ENCODE peak calls at places on chromosomes 1 and 21, in six cellular contexts. Q is IMR-90, B is A549, D is K562, Z is GM12878, P is HepG2. O is an unnamed sample.

GRCh38 chr1:44829506-44830384 is 13.3 kb downstream of the PTCH2 start:
- DNase-seq in Q (no peak), B (no peak), D (no peak), Z (no peak), P (no peak), O (peak; percentile 26)

GRCh38 chr1:112460672-112461071 is 48.1 kb upstream of the WNT2B start:
- DNase-seq in Q (peak; percentile 47), B (no peak), D (no peak), Z (no peak), P (peak; percentile 48), O (no peak)

GRCh38 chr1:151362308-151363155 is 10.0 kb downstream of the SELENBP1 start:
- DNase-seq in Q (no peak), B (peak; percentile 23), D (no peak), Z (no peak), P (no peak), O (no peak)

GRCh38 chr1:113170519-113170918 is 97.5 kb downstream of the LRIG2 start:
- DNase-seq in Q (no peak), B (no peak), D (no peak), Z (no peak), P (no peak), O (no peak)

GRCh38 chr1:114023377-114023776 is 44.1 kb downstream of the OLFML3 start:
- DNase-seq in Q (no peak), B (no peak), D (no peak), Z (no peak), P (no peak), O (no peak)

GRCh38 chr1:72282271-72282656 is at the start of gene NEGR1:
- DNase-seq in Q (peak; percentile 68), B (no peak), D (no peak), Z (no peak), P (no peak), O (peak; percentile 71)

GRCh38 chr1:150464422-150464826 is 22.8 kb upstream of the TARS2 start:
- DNase-seq in Q (peak; percentile 63), B (peak; percentile 72), D (peak; percentile 84), Z (no peak), P (peak; percentile 51), O (peak; percentile 75)

GRCh38 chr1:9658186-9658585 is 6.7 kb downstream of the PIK3CD start:
- DNase-seq in Q (no peak), B (no peak), D (no peak), Z (no peak), P (no peak), O (no peak)

GRCh38 chr1:193412748-193413147 is 226.3 kb upstream of the B3GALT2 start:
- DNase-seq in Q (no peak), B (no peak), D (no peak), Z (no peak), P (no peak), O (no peak)

GRCh38 chr1:193413376-193413775 is 227.0 kb upstream of the B3GALT2 start:
- DNase-seq in Q (no peak), B (no peak), D (no peak), Z (no peak), P (no peak), O (no peak)

GRCh38 chr1:193406901-193407300 is 220.5 kb upstream of the B3GALT2 start:
- DNase-seq in Q (peak; percentile 72), B (peak; percentile 62), D (peak; percentile 29), Z (no peak), P (peak; percentile 28), O (peak; percentile 36)

GRCh38 chr1:193411771-193412170 is 225.4 kb upstream of the B3GALT2 start:
- DNase-seq in Q (no peak), B (no peak), D (no peak), Z (no peak), P (no peak), O (no peak)

DNA sequence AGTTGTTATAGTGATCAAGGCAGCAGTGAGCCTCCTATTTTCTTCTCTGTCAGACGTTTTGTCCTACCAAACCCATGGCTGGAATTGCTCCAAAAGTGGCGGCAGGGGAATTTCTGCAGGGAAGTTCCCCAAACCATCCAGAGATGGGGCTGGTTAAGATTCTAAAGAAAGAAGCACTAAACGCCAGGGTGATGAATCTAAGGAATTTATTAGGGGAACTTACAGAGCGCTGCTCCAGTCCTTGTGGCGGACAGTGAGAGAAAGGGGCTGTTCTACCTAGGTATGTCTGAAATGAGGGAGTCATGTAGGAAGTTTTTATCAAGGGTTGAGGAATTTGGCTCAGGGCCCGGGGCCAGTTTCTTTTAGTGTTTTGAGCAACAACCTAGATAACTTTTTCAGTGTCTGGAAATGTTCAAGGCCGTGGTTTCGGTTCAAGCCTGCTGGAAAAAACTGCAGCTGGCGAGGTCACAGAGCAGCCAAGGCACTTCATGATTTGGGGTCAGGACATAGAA is 222.4 kb upstream of the B3GALT2 start:
- DNase-seq in Q (peak; percentile 75), B (peak; percentile 43), D (no peak), Z (no peak), P (no peak), O (no peak)
- TF ChIP-seq SMC3 in Q (no peak), B (no peak), D (no peak), Z (no peak), P (no peak), O (peak; percentile 3)

GRCh38 chr1:207256869-207257268 is 64.6 kb upstream of the CD55 start:
- DNase-seq in Q (no peak), B (no peak), D (no peak), Z (no peak), P (no peak), O (no peak)
- TF ChIP-seq SMC3 in Q (no peak), B (no peak), D (no peak), Z (no peak), P (no peak), O (no peak)

DNA sequence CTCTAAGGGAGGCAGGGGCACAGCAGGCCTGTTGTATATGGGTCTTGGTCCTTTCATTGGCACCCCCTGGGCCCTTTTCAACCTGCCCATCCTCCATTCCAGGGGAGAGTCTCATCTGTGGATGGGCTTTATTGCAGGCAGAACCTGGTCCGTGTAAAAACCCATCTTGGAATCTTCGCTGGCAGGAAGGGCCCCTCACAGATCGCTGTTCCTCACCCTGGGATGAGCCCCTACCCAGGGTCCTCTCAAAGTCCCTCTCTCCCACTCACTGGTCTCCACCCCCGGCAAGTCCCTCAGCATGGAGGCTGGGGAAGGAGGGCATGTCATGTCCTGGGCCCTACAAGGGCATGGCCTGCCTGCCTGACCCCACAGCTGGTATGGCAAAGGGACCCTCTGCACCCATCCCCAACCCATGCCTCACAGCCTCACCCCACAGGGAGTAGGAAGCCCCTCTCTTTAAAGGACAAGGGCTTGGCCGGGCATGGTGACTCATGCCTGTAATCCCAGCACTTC is 13.3 kb upstream of the CDA start:
- DNase-seq in Q (no peak), B (no peak), D (no peak), Z (no peak), P (no peak), O (no peak)
- TF ChIP-seq SMC3 in Q (no peak), B (no peak), D (no peak), Z (no peak), P (no peak), O (no peak)

GRCh38 chr1:33152685-33153432 is 29.0 kb downstream of the TRIM62 start:
- DNase-seq in Q (no peak), B (no peak), D (no peak), Z (no peak), P (peak; percentile 10), O (peak; percentile 72)
- TF ChIP-seq SMC3 in Q (no peak), B (no peak), D (no peak), Z (no peak), P (no peak), O (no peak)

GRCh38 chr1:36751525-36751924 is 268.8 kb upstream of the CSF3R start:
- DNase-seq in Q (no peak), B (peak; percentile 28), D (no peak), Z (no peak), P (peak; percentile 55), O (no peak)
- TF ChIP-seq SMC3 in Q (no peak), B (no peak), D (no peak), Z (no peak), P (no peak), O (no peak)

GRCh38 chr21:31988492-31989285 is 115.9 kb downstream of the HUNK start:
- DNase-seq in Q (peak; percentile 32), B (no peak), D (no peak), Z (no peak), P (no peak), O (no peak)
- TF ChIP-seq SMC3 in Q (no peak), B (no peak), D (no peak), Z (no peak), P (no peak), O (no peak)

GRCh38 chr1:3718764-3719163 is 33.5 kb upstream of the CCDC27 start:
- DNase-seq in Q (no peak), B (no peak), D (no peak), Z (no peak), P (no peak), O (no peak)

GRCh38 chr1:3716351-3716750 is 35.9 kb upstream of the CCDC27 start:
- DNase-seq in Q (no peak), B (no peak), D (no peak), Z (no peak), P (no peak), O (peak; percentile 72)

GRCh38 chr1:3717715-3718601 is 34.3 kb upstream of the CCDC27 start:
- DNase-seq in Q (no peak), B (no peak), D (peak; percentile 98), Z (no peak), P (peak; percentile 33), O (no peak)

GRCh38 chr1:3714814-3715213 is 37.4 kb upstream of the CCDC27 start:
- DNase-seq in Q (no peak), B (no peak), D (no peak), Z (no peak), P (no peak), O (no peak)

DNA sequence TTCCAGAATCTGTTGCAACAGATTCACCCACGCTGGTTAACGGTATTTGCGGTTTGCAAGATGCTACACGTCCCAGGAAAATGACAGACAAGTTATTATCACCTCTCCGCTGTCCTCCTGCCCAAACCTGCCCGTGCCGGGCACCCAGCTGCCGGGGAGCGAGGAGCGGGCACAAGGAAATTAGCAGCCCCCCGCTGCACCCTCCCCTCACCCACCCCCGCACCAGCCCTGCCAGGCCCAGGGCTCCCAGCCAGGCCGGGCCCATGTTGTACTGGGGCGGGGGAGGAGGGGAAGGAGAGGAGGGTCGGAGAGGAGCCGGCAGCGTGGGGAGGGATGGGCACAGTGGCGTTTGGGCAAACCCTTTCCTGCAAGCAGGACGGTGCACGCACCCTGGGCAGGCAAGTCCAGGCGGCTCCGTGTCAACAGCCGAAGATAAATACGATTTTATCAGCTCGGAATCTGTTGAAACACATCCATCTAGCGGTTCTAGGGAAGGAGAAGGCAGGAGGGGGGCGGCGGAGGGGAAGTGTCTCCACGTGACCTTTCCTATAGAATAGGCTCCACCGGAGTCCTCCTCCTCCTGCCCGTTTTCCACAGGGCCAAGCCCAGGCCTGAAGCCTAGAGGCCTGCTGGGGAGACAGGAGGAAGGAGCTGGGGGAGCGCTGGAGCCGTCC is 35.1 kb upstream of the CCDC27 start:
- DNase-seq in Q (no peak), B (no peak), D (no peak), Z (no peak), P (peak; percentile 20), O (peak; percentile 74)
- TF ChIP-seq SMC3 in Q (no peak), B (no peak), D (no peak), Z (no peak), P (no peak), O (no peak)

GRCh38 chr1:169891539-169891885 is 2.2 kb downstream of the SCYL3 start:
- DNase-seq in Q (no peak), B (no peak), D (no peak), Z (no peak), P (no peak), O (no peak)
- TF ChIP-seq SMC3 in Q (no peak), B (no peak), D (no peak), Z (no peak), P (no peak), O (no peak)

O was measured in SK-N-SH.